ENCODE peak calls at places on chromosomes 13 and 19, in seven cellular contexts. One of them, this sample, is unnamed.

GRCh38 chr13:99085139-99085845 is 107.4 kb upstream of the DOCK9 start:
- DNase-seq in mammary epithelial cell: no peak
- DNase-seq in activated T-helper 1 cell treated with anti-CD3 and anti-CD28 coated beads, Interleukin-12 subunit alpha, Interleukin-12 subunit beta, Interleukin-2, Interleukin-4 antibody, amounts not matched to agents 30 ng/mL and 10 ng/mL and 1 ng/mL, durations not matched to agents 14 hours and 24 hours and 36 hours: no peak
- DNase-seq in AG04449: no peak
- DNase-seq in NCI-H2171 treated with DMSO at 0.1 percent for 48 hours: no peak
- DNase-seq in naive thymus-derived CD8-positive, alpha-beta T cell: peak; percentile 34
- DNase-seq in neural progenitor cell: peak; percentile 38
- DNase-seq in this sample: no peak

GRCh38 chr19:51324082-51324481 is 12.6 kb downstream of the IGLON5 start:
- DNase-seq in mammary epithelial cell: no peak
- DNase-seq in activated T-helper 1 cell treated with anti-CD3 and anti-CD28 coated beads, Interleukin-12 subunit alpha, Interleukin-12 subunit beta, Interleukin-2, Interleukin-4 antibody, amounts not matched to agents 30 ng/mL and 10 ng/mL and 1 ng/mL, durations not matched to agents 14 hours and 24 hours and 36 hours: no peak
- DNase-seq in AG04449: no peak
- DNase-seq in NCI-H2171 treated with DMSO at 0.1 percent for 48 hours: no peak
- DNase-seq in naive thymus-derived CD8-positive, alpha-beta T cell: no peak
- DNase-seq in neural progenitor cell: no peak
- DNase-seq in this sample: no peak

GRCh38 chr13:28136916-28137315 is 1.4 kb upstream of the PAN3 start:
- DNase-seq in mammary epithelial cell: no peak
- DNase-seq in activated T-helper 1 cell treated with anti-CD3 and anti-CD28 coated beads, Interleukin-12 subunit alpha, Interleukin-12 subunit beta, Interleukin-2, Interleukin-4 antibody, amounts not matched to agents 30 ng/mL and 10 ng/mL and 1 ng/mL, durations not matched to agents 14 hours and 24 hours and 36 hours: no peak
- DNase-seq in AG04449: no peak
- DNase-seq in NCI-H2171 treated with DMSO at 0.1 percent for 48 hours: peak; percentile 27
- DNase-seq in naive thymus-derived CD8-positive, alpha-beta T cell: peak; percentile 18
- DNase-seq in neural progenitor cell: no peak
- DNase-seq in this sample: no peak

GRCh38 chr13:75480691-75481175 is 1.2 kb downstream of the TBC1D4 start:
- DNase-seq in mammary epithelial cell: peak; percentile 86
- DNase-seq in activated T-helper 1 cell treated with anti-CD3 and anti-CD28 coated beads, Interleukin-12 subunit alpha, Interleukin-12 subunit beta, Interleukin-2, Interleukin-4 antibody, amounts not matched to agents 30 ng/mL and 10 ng/mL and 1 ng/mL, durations not matched to agents 14 hours and 24 hours and 36 hours: peak; percentile 12
- DNase-seq in AG04449: no peak
- DNase-seq in NCI-H2171 treated with DMSO at 0.1 percent for 48 hours: peak; percentile 72
- DNase-seq in naive thymus-derived CD8-positive, alpha-beta T cell: peak; percentile 11
- DNase-seq in neural progenitor cell: peak; percentile 65
- DNase-seq in this sample: peak; percentile 78

GRCh38 chr19:8449830-8450229 is 5.1 kb downstream of the HNRNPM start:
- DNase-seq in mammary epithelial cell: no peak
- DNase-seq in activated T-helper 1 cell treated with anti-CD3 and anti-CD28 coated beads, Interleukin-12 subunit alpha, Interleukin-12 subunit beta, Interleukin-2, Interleukin-4 antibody, amounts not matched to agents 30 ng/mL and 10 ng/mL and 1 ng/mL, durations not matched to agents 14 hours and 24 hours and 36 hours: no peak
- DNase-seq in AG04449: no peak
- DNase-seq in NCI-H2171 treated with DMSO at 0.1 percent for 48 hours: no peak
- DNase-seq in naive thymus-derived CD8-positive, alpha-beta T cell: no peak
- DNase-seq in neural progenitor cell: peak; percentile 13
- DNase-seq in this sample: no peak

GRCh38 chr19:13209797-13210775 is 59.9 kb downstream of the IER2 start:
- DNase-seq in mammary epithelial cell: no peak
- DNase-seq in activated T-helper 1 cell treated with anti-CD3 and anti-CD28 coated beads, Interleukin-12 subunit alpha, Interleukin-12 subunit beta, Interleukin-2, Interleukin-4 antibody, amounts not matched to agents 30 ng/mL and 10 ng/mL and 1 ng/mL, durations not matched to agents 14 hours and 24 hours and 36 hours: no peak
- DNase-seq in AG04449: no peak
- DNase-seq in NCI-H2171 treated with DMSO at 0.1 percent for 48 hours: no peak
- DNase-seq in naive thymus-derived CD8-positive, alpha-beta T cell: no peak
- DNase-seq in neural progenitor cell: no peak
- DNase-seq in this sample: no peak

GRCh38 chr13:25406377-25406776 is 34.6 kb downstream of the ATP8A2 start:
- DNase-seq in mammary epithelial cell: peak; percentile 8
- DNase-seq in activated T-helper 1 cell treated with anti-CD3 and anti-CD28 coated beads, Interleukin-12 subunit alpha, Interleukin-12 subunit beta, Interleukin-2, Interleukin-4 antibody, amounts not matched to agents 30 ng/mL and 10 ng/mL and 1 ng/mL, durations not matched to agents 14 hours and 24 hours and 36 hours: no peak
- DNase-seq in AG04449: no peak
- DNase-seq in NCI-H2171 treated with DMSO at 0.1 percent for 48 hours: no peak
- DNase-seq in naive thymus-derived CD8-positive, alpha-beta T cell: no peak
- DNase-seq in neural progenitor cell: peak; percentile 37
- DNase-seq in this sample: peak; percentile 54

GRCh38 chr13:66009241-66009640 is 1220.9 kb downstream of the PCDH9 start:
- DNase-seq in mammary epithelial cell: no peak
- DNase-seq in activated T-helper 1 cell treated with anti-CD3 and anti-CD28 coated beads, Interleukin-12 subunit alpha, Interleukin-12 subunit beta, Interleukin-2, Interleukin-4 antibody, amounts not matched to agents 30 ng/mL and 10 ng/mL and 1 ng/mL, durations not matched to agents 14 hours and 24 hours and 36 hours: no peak
- DNase-seq in AG04449: no peak
- DNase-seq in NCI-H2171 treated with DMSO at 0.1 percent for 48 hours: no peak
- DNase-seq in naive thymus-derived CD8-positive, alpha-beta T cell: no peak
- DNase-seq in neural progenitor cell: no peak
- DNase-seq in this sample: no peak

GRCh38 chr13:35471466-35472307 is 4.8 kb downstream of the MAB21L1 start:
- DNase-seq in mammary epithelial cell: no peak
- DNase-seq in activated T-helper 1 cell treated with anti-CD3 and anti-CD28 coated beads, Interleukin-12 subunit alpha, Interleukin-12 subunit beta, Interleukin-2, Interleukin-4 antibody, amounts not matched to agents 30 ng/mL and 10 ng/mL and 1 ng/mL, durations not matched to agents 14 hours and 24 hours and 36 hours: no peak
- DNase-seq in AG04449: no peak
- DNase-seq in NCI-H2171 treated with DMSO at 0.1 percent for 48 hours: no peak
- DNase-seq in naive thymus-derived CD8-positive, alpha-beta T cell: no peak
- DNase-seq in neural progenitor cell: peak; percentile 66
- DNase-seq in this sample: no peak

GRCh38 chr13:99501952-99502310 is 659 bp downstream of the TM9SF2 start:
- DNase-seq in mammary epithelial cell: peak; percentile 23
- DNase-seq in activated T-helper 1 cell treated with anti-CD3 and anti-CD28 coated beads, Interleukin-12 subunit alpha, Interleukin-12 subunit beta, Interleukin-2, Interleukin-4 antibody, amounts not matched to agents 30 ng/mL and 10 ng/mL and 1 ng/mL, durations not matched to agents 14 hours and 24 hours and 36 hours: no peak
- DNase-seq in AG04449: no peak
- DNase-seq in NCI-H2171 treated with DMSO at 0.1 percent for 48 hours: no peak
- DNase-seq in naive thymus-derived CD8-positive, alpha-beta T cell: no peak
- DNase-seq in neural progenitor cell: no peak
- DNase-seq in this sample: no peak

GRCh38 chr13:70253411-70253810 is 145.2 kb upstream of the KLHL1 start:
- DNase-seq in mammary epithelial cell: peak; percentile 31
- DNase-seq in activated T-helper 1 cell treated with anti-CD3 and anti-CD28 coated beads, Interleukin-12 subunit alpha, Interleukin-12 subunit beta, Interleukin-2, Interleukin-4 antibody, amounts not matched to agents 30 ng/mL and 10 ng/mL and 1 ng/mL, durations not matched to agents 14 hours and 24 hours and 36 hours: no peak
- DNase-seq in AG04449: no peak
- DNase-seq in NCI-H2171 treated with DMSO at 0.1 percent for 48 hours: peak; percentile 84
- DNase-seq in naive thymus-derived CD8-positive, alpha-beta T cell: no peak
- DNase-seq in neural progenitor cell: no peak
- DNase-seq in this sample: peak; percentile 60

GRCh38 chr13:102847272-102848234 is 1.7 kb downstream of the ERCC5 start:
- DNase-seq in mammary epithelial cell: peak; percentile 13
- DNase-seq in activated T-helper 1 cell treated with anti-CD3 and anti-CD28 coated beads, Interleukin-12 subunit alpha, Interleukin-12 subunit beta, Interleukin-2, Interleukin-4 antibody, amounts not matched to agents 30 ng/mL and 10 ng/mL and 1 ng/mL, durations not matched to agents 14 hours and 24 hours and 36 hours: no peak
- DNase-seq in AG04449: no peak
- DNase-seq in NCI-H2171 treated with DMSO at 0.1 percent for 48 hours: peak; percentile 65
- DNase-seq in naive thymus-derived CD8-positive, alpha-beta T cell: peak; percentile 53
- DNase-seq in neural progenitor cell: peak; percentile 46
- DNase-seq in this sample: peak; percentile 25

GRCh38 chr13:70310720-70311119 is 202.5 kb upstream of the KLHL1 start:
- DNase-seq in mammary epithelial cell: peak; percentile 14
- DNase-seq in activated T-helper 1 cell treated with anti-CD3 and anti-CD28 coated beads, Interleukin-12 subunit alpha, Interleukin-12 subunit beta, Interleukin-2, Interleukin-4 antibody, amounts not matched to agents 30 ng/mL and 10 ng/mL and 1 ng/mL, durations not matched to agents 14 hours and 24 hours and 36 hours: no peak
- DNase-seq in AG04449: no peak
- DNase-seq in NCI-H2171 treated with DMSO at 0.1 percent for 48 hours: peak; percentile 84
- DNase-seq in naive thymus-derived CD8-positive, alpha-beta T cell: no peak
- DNase-seq in neural progenitor cell: peak; percentile 46
- DNase-seq in this sample: peak; percentile 59

GRCh38 chr19:18023596-18024212 is 15.7 kb downstream of the ARRDC2 start:
- DNase-seq in mammary epithelial cell: no peak
- DNase-seq in activated T-helper 1 cell treated with anti-CD3 and anti-CD28 coated beads, Interleukin-12 subunit alpha, Interleukin-12 subunit beta, Interleukin-2, Interleukin-4 antibody, amounts not matched to agents 30 ng/mL and 10 ng/mL and 1 ng/mL, durations not matched to agents 14 hours and 24 hours and 36 hours: peak; percentile 47
- DNase-seq in AG04449: no peak
- DNase-seq in NCI-H2171 treated with DMSO at 0.1 percent for 48 hours: peak; percentile 61
- DNase-seq in naive thymus-derived CD8-positive, alpha-beta T cell: peak; percentile 90
- DNase-seq in neural progenitor cell: no peak
- DNase-seq in this sample: no peak

GRCh38 chr13:30312859-30313258 is 5.5 kb upstream of the KATNAL1 start:
- DNase-seq in mammary epithelial cell: no peak
- DNase-seq in activated T-helper 1 cell treated with anti-CD3 and anti-CD28 coated beads, Interleukin-12 subunit alpha, Interleukin-12 subunit beta, Interleukin-2, Interleukin-4 antibody, amounts not matched to agents 30 ng/mL and 10 ng/mL and 1 ng/mL, durations not matched to agents 14 hours and 24 hours and 36 hours: no peak
- DNase-seq in AG04449: peak; percentile 33
- DNase-seq in NCI-H2171 treated with DMSO at 0.1 percent for 48 hours: no peak
- DNase-seq in naive thymus-derived CD8-positive, alpha-beta T cell: no peak
- DNase-seq in neural progenitor cell: no peak
- DNase-seq in this sample: no peak

GRCh38 chr19:10862561-10863106 is 8.7 kb upstream of the CARM1 start:
- DNase-seq in mammary epithelial cell: no peak
- DNase-seq in activated T-helper 1 cell treated with anti-CD3 and anti-CD28 coated beads, Interleukin-12 subunit alpha, Interleukin-12 subunit beta, Interleukin-2, Interleukin-4 antibody, amounts not matched to agents 30 ng/mL and 10 ng/mL and 1 ng/mL, durations not matched to agents 14 hours and 24 hours and 36 hours: no peak
- DNase-seq in AG04449: no peak
- DNase-seq in NCI-H2171 treated with DMSO at 0.1 percent for 48 hours: no peak
- DNase-seq in naive thymus-derived CD8-positive, alpha-beta T cell: no peak
- DNase-seq in neural progenitor cell: no peak
- DNase-seq in this sample: no peak

GRCh38 chr13:76812971-76813691 is 73.1 kb downstream of the KCTD12 start:
- DNase-seq in mammary epithelial cell: no peak
- DNase-seq in activated T-helper 1 cell treated with anti-CD3 and anti-CD28 coated beads, Interleukin-12 subunit alpha, Interleukin-12 subunit beta, Interleukin-2, Interleukin-4 antibody, amounts not matched to agents 30 ng/mL and 10 ng/mL and 1 ng/mL, durations not matched to agents 14 hours and 24 hours and 36 hours: no peak
- DNase-seq in AG04449: no peak
- DNase-seq in NCI-H2171 treated with DMSO at 0.1 percent for 48 hours: no peak
- DNase-seq in naive thymus-derived CD8-positive, alpha-beta T cell: no peak
- DNase-seq in neural progenitor cell: no peak
- DNase-seq in this sample: peak; percentile 47

GRCh38 chr13:111330211-111330610 is 9.8 kb downstream of the TEX29 start:
- DNase-seq in mammary epithelial cell: no peak
- DNase-seq in activated T-helper 1 cell treated with anti-CD3 and anti-CD28 coated beads, Interleukin-12 subunit alpha, Interleukin-12 subunit beta, Interleukin-2, Interleukin-4 antibody, amounts not matched to agents 30 ng/mL and 10 ng/mL and 1 ng/mL, durations not matched to agents 14 hours and 24 hours and 36 hours: no peak
- DNase-seq in AG04449: no peak
- DNase-seq in NCI-H2171 treated with DMSO at 0.1 percent for 48 hours: no peak
- DNase-seq in naive thymus-derived CD8-positive, alpha-beta T cell: no peak
- DNase-seq in neural progenitor cell: no peak
- DNase-seq in this sample: no peak

GRCh38 chr19:5718032-5718578 is 1.8 kb downstream of the LONP1 start:
- DNase-seq in mammary epithelial cell: peak; percentile 38
- DNase-seq in activated T-helper 1 cell treated with anti-CD3 and anti-CD28 coated beads, Interleukin-12 subunit alpha, Interleukin-12 subunit beta, Interleukin-2, Interleukin-4 antibody, amounts not matched to agents 30 ng/mL and 10 ng/mL and 1 ng/mL, durations not matched to agents 14 hours and 24 hours and 36 hours: no peak
- DNase-seq in AG04449: no peak
- DNase-seq in NCI-H2171 treated with DMSO at 0.1 percent for 48 hours: no peak
- DNase-seq in naive thymus-derived CD8-positive, alpha-beta T cell: no peak
- DNase-seq in neural progenitor cell: no peak
- DNase-seq in this sample: no peak

GRCh38 chr19:1223018-1223855 is 14.6 kb downstream of the CBARP start:
- DNase-seq in mammary epithelial cell: no peak
- DNase-seq in activated T-helper 1 cell treated with anti-CD3 and anti-CD28 coated beads, Interleukin-12 subunit alpha, Interleukin-12 subunit beta, Interleukin-2, Interleukin-4 antibody, amounts not matched to agents 30 ng/mL and 10 ng/mL and 1 ng/mL, durations not matched to agents 14 hours and 24 hours and 36 hours: no peak
- DNase-seq in AG04449: no peak
- DNase-seq in NCI-H2171 treated with DMSO at 0.1 percent for 48 hours: peak; percentile 43
- DNase-seq in naive thymus-derived CD8-positive, alpha-beta T cell: no peak
- DNase-seq in neural progenitor cell: peak; percentile 66
- DNase-seq in this sample: peak; percentile 37

GRCh38 chr19:871446-872265 is 12.2 kb downstream of the CFD start:
- DNase-seq in mammary epithelial cell: no peak
- DNase-seq in activated T-helper 1 cell treated with anti-CD3 and anti-CD28 coated beads, Interleukin-12 subunit alpha, Interleukin-12 subunit beta, Interleukin-2, Interleukin-4 antibody, amounts not matched to agents 30 ng/mL and 10 ng/mL and 1 ng/mL, durations not matched to agents 14 hours and 24 hours and 36 hours: no peak
- DNase-seq in AG04449: no peak
- DNase-seq in NCI-H2171 treated with DMSO at 0.1 percent for 48 hours: peak; percentile 47
- DNase-seq in naive thymus-derived CD8-positive, alpha-beta T cell: peak; percentile 35
- DNase-seq in neural progenitor cell: peak; percentile 75
- DNase-seq in this sample: no peak

GRCh38 chr19:39438270-39438934 is 2.7 kb upstream of the RPS16 start:
- DNase-seq in mammary epithelial cell: peak; percentile 58
- DNase-seq in activated T-helper 1 cell treated with anti-CD3 and anti-CD28 coated beads, Interleukin-12 subunit alpha, Interleukin-12 subunit beta, Interleukin-2, Interleukin-4 antibody, amounts not matched to agents 30 ng/mL and 10 ng/mL and 1 ng/mL, durations not matched to agents 14 hours and 24 hours and 36 hours: no peak
- DNase-seq in AG04449: no peak
- DNase-seq in NCI-H2171 treated with DMSO at 0.1 percent for 48 hours: no peak
- DNase-seq in naive thymus-derived CD8-positive, alpha-beta T cell: no peak
- DNase-seq in neural progenitor cell: no peak
- DNase-seq in this sample: no peak

GRCh38 chr19:10086904-10087256 is 763 bp downstream of the SHFL start:
- DNase-seq in mammary epithelial cell: no peak
- DNase-seq in activated T-helper 1 cell treated with anti-CD3 and anti-CD28 coated beads, Interleukin-12 subunit alpha, Interleukin-12 subunit beta, Interleukin-2, Interleukin-4 antibody, amounts not matched to agents 30 ng/mL and 10 ng/mL and 1 ng/mL, durations not matched to agents 14 hours and 24 hours and 36 hours: no peak
- DNase-seq in AG04449: no peak
- DNase-seq in NCI-H2171 treated with DMSO at 0.1 percent for 48 hours: no peak
- DNase-seq in naive thymus-derived CD8-positive, alpha-beta T cell: no peak
- DNase-seq in neural progenitor cell: peak; percentile 21
- DNase-seq in this sample: no peak

GRCh38 chr13:32330438-32330837 is 15.1 kb downstream of the BRCA2 start:
- DNase-seq in mammary epithelial cell: peak; percentile 81
- DNase-seq in activated T-helper 1 cell treated with anti-CD3 and anti-CD28 coated beads, Interleukin-12 subunit alpha, Interleukin-12 subunit beta, Interleukin-2, Interleukin-4 antibody, amounts not matched to agents 30 ng/mL and 10 ng/mL and 1 ng/mL, durations not matched to agents 14 hours and 24 hours and 36 hours: no peak
- DNase-seq in AG04449: no peak
- DNase-seq in NCI-H2171 treated with DMSO at 0.1 percent for 48 hours: no peak
- DNase-seq in naive thymus-derived CD8-positive, alpha-beta T cell: no peak
- DNase-seq in neural progenitor cell: no peak
- DNase-seq in this sample: no peak

GRCh38 chr19:45153339-45154063 is 7.3 kb downstream of the NKPD1 start:
- DNase-seq in mammary epithelial cell: no peak
- DNase-seq in activated T-helper 1 cell treated with anti-CD3 and anti-CD28 coated beads, Interleukin-12 subunit alpha, Interleukin-12 subunit beta, Interleukin-2, Interleukin-4 antibody, amounts not matched to agents 30 ng/mL and 10 ng/mL and 1 ng/mL, durations not matched to agents 14 hours and 24 hours and 36 hours: peak; percentile 11
- DNase-seq in AG04449: no peak
- DNase-seq in NCI-H2171 treated with DMSO at 0.1 percent for 48 hours: no peak
- DNase-seq in naive thymus-derived CD8-positive, alpha-beta T cell: peak; percentile 30
- DNase-seq in neural progenitor cell: peak; percentile 85
- DNase-seq in this sample: no peak

GRCh38 chr13:107238262-107238661 is 670.3 kb upstream of the ARGLU1 start:
- DNase-seq in mammary epithelial cell: no peak
- DNase-seq in activated T-helper 1 cell treated with anti-CD3 and anti-CD28 coated beads, Interleukin-12 subunit alpha, Interleukin-12 subunit beta, Interleukin-2, Interleukin-4 antibody, amounts not matched to agents 30 ng/mL and 10 ng/mL and 1 ng/mL, durations not matched to agents 14 hours and 24 hours and 36 hours: no peak
- DNase-seq in AG04449: no peak
- DNase-seq in NCI-H2171 treated with DMSO at 0.1 percent for 48 hours: no peak
- DNase-seq in naive thymus-derived CD8-positive, alpha-beta T cell: no peak
- DNase-seq in neural progenitor cell: no peak
- DNase-seq in this sample: no peak

GRCh38 chr13:40595693-40596092 is 70.7 kb downstream of the FOXO1 start:
- DNase-seq in mammary epithelial cell: peak; percentile 26
- DNase-seq in activated T-helper 1 cell treated with anti-CD3 and anti-CD28 coated beads, Interleukin-12 subunit alpha, Interleukin-12 subunit beta, Interleukin-2, Interleukin-4 antibody, amounts not matched to agents 30 ng/mL and 10 ng/mL and 1 ng/mL, durations not matched to agents 14 hours and 24 hours and 36 hours: no peak
- DNase-seq in AG04449: no peak
- DNase-seq in NCI-H2171 treated with DMSO at 0.1 percent for 48 hours: no peak
- DNase-seq in naive thymus-derived CD8-positive, alpha-beta T cell: no peak
- DNase-seq in neural progenitor cell: no peak
- DNase-seq in this sample: no peak

GRCh38 chr19:45320997-45321775 is 1.5 kb downstream of the CKM start:
- DNase-seq in mammary epithelial cell: peak; percentile 40
- DNase-seq in activated T-helper 1 cell treated with anti-CD3 and anti-CD28 coated beads, Interleukin-12 subunit alpha, Interleukin-12 subunit beta, Interleukin-2, Interleukin-4 antibody, amounts not matched to agents 30 ng/mL and 10 ng/mL and 1 ng/mL, durations not matched to agents 14 hours and 24 hours and 36 hours: no peak
- DNase-seq in AG04449: no peak
- DNase-seq in NCI-H2171 treated with DMSO at 0.1 percent for 48 hours: no peak
- DNase-seq in naive thymus-derived CD8-positive, alpha-beta T cell: no peak
- DNase-seq in neural progenitor cell: no peak
- DNase-seq in this sample: no peak

GRCh38 chr19:952049-952679 is 26.3 kb downstream of the ARID3A start:
- DNase-seq in mammary epithelial cell: no peak
- DNase-seq in activated T-helper 1 cell treated with anti-CD3 and anti-CD28 coated beads, Interleukin-12 subunit alpha, Interleukin-12 subunit beta, Interleukin-2, Interleukin-4 antibody, amounts not matched to agents 30 ng/mL and 10 ng/mL and 1 ng/mL, durations not matched to agents 14 hours and 24 hours and 36 hours: no peak
- DNase-seq in AG04449: no peak
- DNase-seq in NCI-H2171 treated with DMSO at 0.1 percent for 48 hours: no peak
- DNase-seq in naive thymus-derived CD8-positive, alpha-beta T cell: no peak
- DNase-seq in neural progenitor cell: no peak
- DNase-seq in this sample: no peak

GRCh38 chr19:13849991-13850909 is 26.7 kb upstream of the NANOS3 start:
- DNase-seq in mammary epithelial cell: peak; percentile 69
- DNase-seq in activated T-helper 1 cell treated with anti-CD3 and anti-CD28 coated beads, Interleukin-12 subunit alpha, Interleukin-12 subunit beta, Interleukin-2, Interleukin-4 antibody, amounts not matched to agents 30 ng/mL and 10 ng/mL and 1 ng/mL, durations not matched to agents 14 hours and 24 hours and 36 hours: peak; percentile 60
- DNase-seq in AG04449: no peak
- DNase-seq in NCI-H2171 treated with DMSO at 0.1 percent for 48 hours: peak; percentile 37
- DNase-seq in naive thymus-derived CD8-positive, alpha-beta T cell: no peak
- DNase-seq in neural progenitor cell: peak; percentile 87
- DNase-seq in this sample: no peak

GRCh38 chr19:11422163-11423068 is 3.3 kb upstream of the RGL3 start:
- DNase-seq in mammary epithelial cell: peak; percentile 91
- DNase-seq in activated T-helper 1 cell treated with anti-CD3 and anti-CD28 coated beads, Interleukin-12 subunit alpha, Interleukin-12 subunit beta, Interleukin-2, Interleukin-4 antibody, amounts not matched to agents 30 ng/mL and 10 ng/mL and 1 ng/mL, durations not matched to agents 14 hours and 24 hours and 36 hours: peak; percentile 67
- DNase-seq in AG04449: no peak
- DNase-seq in NCI-H2171 treated with DMSO at 0.1 percent for 48 hours: no peak
- DNase-seq in naive thymus-derived CD8-positive, alpha-beta T cell: peak; percentile 55
- DNase-seq in neural progenitor cell: peak; percentile 64
- DNase-seq in this sample: peak; percentile 13

GRCh38 chr13:34034411-34034810 is 216.5 kb downstream of the RFC3 start:
- DNase-seq in mammary epithelial cell: no peak
- DNase-seq in activated T-helper 1 cell treated with anti-CD3 and anti-CD28 coated beads, Interleukin-12 subunit alpha, Interleukin-12 subunit beta, Interleukin-2, Interleukin-4 antibody, amounts not matched to agents 30 ng/mL and 10 ng/mL and 1 ng/mL, durations not matched to agents 14 hours and 24 hours and 36 hours: no peak
- DNase-seq in AG04449: no peak
- DNase-seq in NCI-H2171 treated with DMSO at 0.1 percent for 48 hours: no peak
- DNase-seq in naive thymus-derived CD8-positive, alpha-beta T cell: no peak
- DNase-seq in neural progenitor cell: no peak
- DNase-seq in this sample: no peak

GRCh38 chr19:8573316-8573715 is 3.9 kb downstream of the MYO1F start:
- DNase-seq in mammary epithelial cell: no peak
- DNase-seq in activated T-helper 1 cell treated with anti-CD3 and anti-CD28 coated beads, Interleukin-12 subunit alpha, Interleukin-12 subunit beta, Interleukin-2, Interleukin-4 antibody, amounts not matched to agents 30 ng/mL and 10 ng/mL and 1 ng/mL, durations not matched to agents 14 hours and 24 hours and 36 hours: no peak
- DNase-seq in AG04449: no peak
- DNase-seq in NCI-H2171 treated with DMSO at 0.1 percent for 48 hours: no peak
- DNase-seq in naive thymus-derived CD8-positive, alpha-beta T cell: no peak
- DNase-seq in neural progenitor cell: no peak
- DNase-seq in this sample: no peak

GRCh38 chr13:44107357-44108121 is 227.8 kb downstream of the LACC1 start:
- DNase-seq in mammary epithelial cell: peak; percentile 38
- DNase-seq in activated T-helper 1 cell treated with anti-CD3 and anti-CD28 coated beads, Interleukin-12 subunit alpha, Interleukin-12 subunit beta, Interleukin-2, Interleukin-4 antibody, amounts not matched to agents 30 ng/mL and 10 ng/mL and 1 ng/mL, durations not matched to agents 14 hours and 24 hours and 36 hours: no peak
- DNase-seq in AG04449: no peak
- DNase-seq in NCI-H2171 treated with DMSO at 0.1 percent for 48 hours: no peak
- DNase-seq in naive thymus-derived CD8-positive, alpha-beta T cell: no peak
- DNase-seq in neural progenitor cell: no peak
- DNase-seq in this sample: no peak

GRCh38 chr13:108272333-108272732 is 2.8 kb downstream of the TNFSF13B start:
- DNase-seq in mammary epithelial cell: no peak
- DNase-seq in activated T-helper 1 cell treated with anti-CD3 and anti-CD28 coated beads, Interleukin-12 subunit alpha, Interleukin-12 subunit beta, Interleukin-2, Interleukin-4 antibody, amounts not matched to agents 30 ng/mL and 10 ng/mL and 1 ng/mL, durations not matched to agents 14 hours and 24 hours and 36 hours: no peak
- DNase-seq in AG04449: no peak
- DNase-seq in NCI-H2171 treated with DMSO at 0.1 percent for 48 hours: no peak
- DNase-seq in naive thymus-derived CD8-positive, alpha-beta T cell: no peak
- DNase-seq in neural progenitor cell: no peak
- DNase-seq in this sample: no peak

GRCh38 chr13:99949657-99950413 is 21.7 kb downstream of the ZIC5 start:
- DNase-seq in mammary epithelial cell: no peak
- DNase-seq in activated T-helper 1 cell treated with anti-CD3 and anti-CD28 coated beads, Interleukin-12 subunit alpha, Interleukin-12 subunit beta, Interleukin-2, Interleukin-4 antibody, amounts not matched to agents 30 ng/mL and 10 ng/mL and 1 ng/mL, durations not matched to agents 14 hours and 24 hours and 36 hours: no peak
- DNase-seq in AG04449: no peak
- DNase-seq in NCI-H2171 treated with DMSO at 0.1 percent for 48 hours: no peak
- DNase-seq in naive thymus-derived CD8-positive, alpha-beta T cell: no peak
- DNase-seq in neural progenitor cell: no peak
- DNase-seq in this sample: no peak

GRCh38 chr13:24161010-24161775 is 673 bp downstream of the SPATA13 start:
- DNase-seq in mammary epithelial cell: no peak
- DNase-seq in activated T-helper 1 cell treated with anti-CD3 and anti-CD28 coated beads, Interleukin-12 subunit alpha, Interleukin-12 subunit beta, Interleukin-2, Interleukin-4 antibody, amounts not matched to agents 30 ng/mL and 10 ng/mL and 1 ng/mL, durations not matched to agents 14 hours and 24 hours and 36 hours: peak; percentile 27
- DNase-seq in AG04449: no peak
- DNase-seq in NCI-H2171 treated with DMSO at 0.1 percent for 48 hours: peak; percentile 29
- DNase-seq in naive thymus-derived CD8-positive, alpha-beta T cell: peak; percentile 58
- DNase-seq in neural progenitor cell: peak; percentile 37
- DNase-seq in this sample: peak; percentile 77

GRCh38 chr19:27793128-27793643 is 1419.8 kb downstream of the UQCRFS1 start:
- DNase-seq in mammary epithelial cell: peak; percentile 90
- DNase-seq in activated T-helper 1 cell treated with anti-CD3 and anti-CD28 coated beads, Interleukin-12 subunit alpha, Interleukin-12 subunit beta, Interleukin-2, Interleukin-4 antibody, amounts not matched to agents 30 ng/mL and 10 ng/mL and 1 ng/mL, durations not matched to agents 14 hours and 24 hours and 36 hours: peak; percentile 68
- DNase-seq in AG04449: peak; percentile 12
- DNase-seq in NCI-H2171 treated with DMSO at 0.1 percent for 48 hours: peak; percentile 90
- DNase-seq in naive thymus-derived CD8-positive, alpha-beta T cell: no peak
- DNase-seq in neural progenitor cell: peak; percentile 90
- DNase-seq in this sample: peak; percentile 92

This sample was measured in NCI-H524.